ENCODE peak calls at places on chromosomes 6 and 20, in ten cellular contexts. E is NCI-H1417 treated with DMSO at 0.1 percent for 48 hours, K is T-cell, Q is neuronal stem cell, B is body of pancreas, R is stomach, L is left colon, S is NCI-H510A treated with DMSO at 0.1 percent for 48 hours, P is sigmoid colon, O is fibroblast of pulmonary artery. D is an unnamed sample.

GRCh38 chr6:166751051-166751595 is 124.1 kb upstream of the RPS6KA2 start:
- DNase-seq in E (no peak), K (no peak), Q (no peak), B (no peak), R (no peak), L (no peak), S (no peak), P (no peak), O (no peak), D (no peak)

GRCh38 chr20:14197097-14197496 is 140.3 kb downstream of the FLRT3 start:
- DNase-seq in E (no peak), K (no peak), Q (no peak), B (no peak), R (no peak), L (no peak), S (no peak), P (no peak), O (peak; percentile 42), D (no peak)

GRCh38 chr6:104995989-104996617 is 39.2 kb downstream of the LIN28B start:
- DNase-seq in E (no peak), K (no peak), Q (no peak), B (no peak), R (no peak), L (no peak), S (no peak), P (peak; percentile 67), O (peak; percentile 30), D (peak; percentile 4)

GRCh38 chr20:20079102-20079784 is 26.9 kb downstream of the CFAP61 start:
- DNase-seq in E (no peak), K (no peak), Q (no peak), B (no peak), R (no peak), L (no peak), S (peak; percentile 90), P (no peak), O (no peak), D (peak; percentile 13)

GRCh38 chr6:28943557-28944411 is 20.0 kb upstream of the TRIM27 start:
- DNase-seq in E (no peak), K (no peak), Q (peak; percentile 77), B (peak; percentile 64), R (peak; percentile 71), L (peak; percentile 77), S (peak; percentile 75), P (peak; percentile 81), O (peak; percentile 75), D (no peak)

GRCh38 chr20:47125553-47126373 is 230.7 kb downstream of the ZMYND8 start:
- DNase-seq in E (no peak), K (no peak), Q (peak; percentile 69), B (no peak), R (no peak), L (no peak), S (no peak), P (no peak), O (no peak), D (no peak)

GRCh38 chr6:41581381-41581991 is 35.3 kb downstream of the FOXP4 start:
- DNase-seq in E (no peak), K (no peak), Q (no peak), B (no peak), R (no peak), L (no peak), S (no peak), P (peak; percentile 80), O (peak; percentile 80), D (no peak)

GRCh38 chr6:18022398-18023231 is 35.2 kb upstream of the KIF13A start:
- DNase-seq in E (no peak), K (no peak), Q (peak; percentile 88), B (no peak), R (no peak), L (no peak), S (no peak), P (no peak), O (peak; percentile 80), D (no peak)

GRCh38 chr20:57573176-57573575 is 12.3 kb downstream of the PCK1 start:
- DNase-seq in E (no peak), K (no peak), Q (no peak), B (no peak), R (no peak), L (no peak), S (no peak), P (no peak), O (no peak), D (no peak)

GRCh38 chr6:57262901-57263694 is 41.0 kb upstream of the RAB23 start:
- DNase-seq in E (no peak), K (no peak), Q (no peak), B (no peak), R (no peak), L (no peak), S (no peak), P (peak; percentile 82), O (peak; percentile 95), D (no peak)

GRCh38 chr6:107706516-107706915 is 117.6 kb downstream of the SCML4 start:
- DNase-seq in E (no peak), K (no peak), Q (no peak), B (no peak), R (no peak), L (no peak), S (no peak), P (no peak), O (no peak), D (no peak)

GRCh38 chr6:44652551-44652950 is 265.0 kb downstream of the CDC5L start:
- DNase-seq in E (no peak), K (no peak), Q (no peak), B (no peak), R (no peak), L (no peak), S (no peak), P (no peak), O (no peak), D (no peak)

GRCh38 chr6:102853249-102853955 is 1459.9 kb downstream of the GRIK2 start:
- DNase-seq in E (no peak), K (no peak), Q (no peak), B (no peak), R (no peak), L (no peak), S (peak; percentile 5), P (no peak), O (no peak), D (no peak)

GRCh38 chr6:33000053-33000452 is 9.3 kb downstream of the HLA-DOA start:
- DNase-seq in E (no peak), K (no peak), Q (peak; percentile 48), B (no peak), R (peak; percentile 36), L (no peak), S (no peak), P (no peak), O (peak; percentile 40), D (no peak)

GRCh38 chr6:16168858-16169257 is 40.0 kb downstream of the MYLIP start:
- DNase-seq in E (no peak), K (no peak), Q (peak; percentile 20), B (no peak), R (no peak), L (no peak), S (no peak), P (no peak), O (peak; percentile 65), D (no peak)

GRCh38 chr20:34254979-34255378 is 13.8 kb downstream of the ASIP start:
- DNase-seq in E (no peak), K (no peak), Q (no peak), B (no peak), R (no peak), L (no peak), S (no peak), P (no peak), O (no peak), D (no peak)

GRCh38 chr6:35492664-35493284 is 4.1 kb downstream of the TEAD3 start:
- DNase-seq in E (no peak), K (no peak), Q (no peak), B (no peak), R (no peak), L (no peak), S (peak; percentile 32), P (peak; percentile 83), O (no peak), D (no peak)

GRCh38 chr6:116189472-116189871 is 63.5 kb upstream of the COL10A1 start:
- DNase-seq in E (no peak), K (no peak), Q (no peak), B (no peak), R (no peak), L (no peak), S (no peak), P (no peak), O (no peak), D (no peak)

GRCh38 chr20:49646126-49646525 is 67.6 kb downstream of the B4GALT5 start:
- DNase-seq in E (no peak), K (no peak), Q (no peak), B (no peak), R (no peak), L (no peak), S (no peak), P (no peak), O (peak; percentile 49), D (no peak)

GRCh38 chr20:4667371-4667773 is 54.3 kb upstream of the PRND start:
- DNase-seq in E (no peak), K (no peak), Q (no peak), B (no peak), R (no peak), L (no peak), S (no peak), P (no peak), O (no peak), D (no peak)

GRCh38 chr20:50281831-50282591 is 91.4 kb downstream of the CEBPB start:
- DNase-seq in E (no peak), K (no peak), Q (no peak), B (no peak), R (no peak), L (no peak), S (no peak), P (no peak), O (no peak), D (no peak)

GRCh38 chr20:17934141-17934862 is 34.3 kb downstream of the SNX5 start:
- DNase-seq in E (no peak), K (no peak), Q (no peak), B (no peak), R (no peak), L (no peak), S (no peak), P (no peak), O (no peak), D (no peak)

GRCh38 chr20:21090112-21090737 is 15.9 kb downstream of the LINC00237 start:
- DNase-seq in E (peak; percentile 46), K (no peak), Q (no peak), B (no peak), R (no peak), L (no peak), S (peak; percentile 67), P (no peak), O (no peak), D (no peak)

GRCh38 chr6:151723152-151723551 is 84.3 kb upstream of the ESR1 start:
- DNase-seq in E (no peak), K (peak; percentile 3), Q (no peak), B (no peak), R (no peak), L (no peak), S (no peak), P (no peak), O (no peak), D (no peak)

GRCh38 chr6:33885121-33886057 is 81.6 kb upstream of the MLN start:
- DNase-seq in E (no peak), K (no peak), Q (no peak), B (no peak), R (no peak), L (no peak), S (no peak), P (no peak), O (peak; percentile 18), D (no peak)

GRCh38 chr6:22025468-22026159 is 271.2 kb downstream of the PRL start:
- DNase-seq in E (no peak), K (no peak), Q (peak; percentile 66), B (no peak), R (no peak), L (peak; percentile 5), S (no peak), P (no peak), O (peak; percentile 98), D (no peak)

GRCh38 chr6:3220366-3220765 is 7.1 kb downstream of the TUBB2B start:
- DNase-seq in E (no peak), K (no peak), Q (no peak), B (no peak), R (no peak), L (no peak), S (no peak), P (no peak), O (no peak), D (no peak)

GRCh38 chr6:170555305-170555704 is 1.1 kb downstream of the TBP start:
- DNase-seq in E (no peak), K (no peak), Q (no peak), B (no peak), R (no peak), L (no peak), S (no peak), P (no peak), O (no peak), D (no peak)

D was measured in NCI-H2107.